ENCODE peak calls at places on chromosomes 12 and 14, in six cellular contexts. L is GM12891, W is K562, Q is HepG2, B is GM12878, D is H1. H is an unnamed sample.
A peak's percentile ranks its signal among the peaks of the same experiment; 100 is the strongest.

GRCh38 chr12:115383668-115384067 is 699.7 kb upstream of the TBX3 start:
- DNase-seq in L (no peak), W (no peak), Q (no peak), B (no peak), D (no peak), H (no peak)

GRCh38 chr14:104751539-104752337 is 1.2 kb upstream of the SIVA1 start:
- DNase-seq in L (no peak), W (peak; percentile 63), Q (no peak), B (no peak), D (no peak), H (no peak)

GRCh38 chr14:89702151-89702936 is 252.2 kb downstream of the EFCAB11 start:
- DNase-seq in L (no peak), W (no peak), Q (no peak), B (no peak), D (no peak), H (no peak)

GRCh38 chr12:42978718-42979117 is 389.2 kb upstream of the PRICKLE1 start:
- DNase-seq in L (no peak), W (no peak), Q (no peak), B (no peak), D (no peak), H (no peak)

GRCh38 chr12:51323966-51324895 is at the start of gene BIN2:
- DNase-seq in L (peak; percentile 79), W (no peak), Q (no peak), B (no peak), D (no peak), H (peak; percentile 82)

GRCh38 chr12:107131832-107132616 is 38.7 kb upstream of the CRY1 start:
- DNase-seq in L (peak; percentile 11), W (peak; percentile 64), Q (peak; percentile 49), B (no peak), D (peak; percentile 7), H (no peak)

GRCh38 chr14:104975481-104976197 is 2.5 kb downstream of the AHNAK2 start:
- DNase-seq in L (no peak), W (no peak), Q (no peak), B (no peak), D (no peak), H (no peak)

GRCh38 chr12:23756416-23756815 is 193.1 kb downstream of the SOX5 start:
- DNase-seq in L (no peak), W (no peak), Q (no peak), B (no peak), D (no peak), H (no peak)

GRCh38 chr12:96233941-96234461 is 39.8 kb downstream of the ELK3 start:
- DNase-seq in L (no peak), W (no peak), Q (no peak), B (no peak), D (no peak), H (no peak)

GRCh38 chr12:128339121-128339520 is 72.2 kb downstream of the TMEM132C start:
- DNase-seq in L (no peak), W (no peak), Q (no peak), B (no peak), D (no peak), H (no peak)

GRCh38 chr12:16828891-16829290 is 222.9 kb upstream of the LMO3 start:
- DNase-seq in L (no peak), W (no peak), Q (no peak), B (no peak), D (no peak), H (no peak)

GRCh38 chr12:58966939-58967338 is 46.6 kb upstream of the LRIG3 start:
- DNase-seq in L (no peak), W (no peak), Q (no peak), B (no peak), D (no peak), H (no peak)

GRCh38 chr12:101826766-101827368 is 3.9 kb downstream of the GNPTAB start:
- DNase-seq in L (no peak), W (peak; percentile 34), Q (no peak), B (no peak), D (no peak), H (no peak)

GRCh38 chr12:58537278-58537677 is 383.0 kb downstream of the LRIG3 start:
- DNase-seq in L (no peak), W (no peak), Q (peak; percentile 15), B (no peak), D (no peak), H (no peak)

GRCh38 chr14:105938055-105938863 is 411.9 kb downstream of the TMEM121 start:
- DNase-seq in L (no peak), W (no peak), Q (no peak), B (no peak), D (no peak), H (no peak)

GRCh38 chr14:101035466-101036225 is 132.1 kb upstream of the RTL1 start:
- DNase-seq in L (no peak), W (no peak), Q (no peak), B (no peak), D (no peak), H (no peak)

GRCh38 chr14:23359167-23359626 is 5.8 kb downstream of the EFS start:
- DNase-seq in L (no peak), W (no peak), Q (no peak), B (no peak), D (no peak), H (no peak)

GRCh38 chr12:89346741-89347324 is 5.5 kb downstream of the DUSP6 start:
- DNase-seq in L (no peak), W (no peak), Q (peak; percentile 42), B (no peak), D (no peak), H (no peak)

GRCh38 chr12:108039794-108040193 is 89.3 kb upstream of the WSCD2 start:
- DNase-seq in L (no peak), W (no peak), Q (no peak), B (no peak), D (no peak), H (no peak)

GRCh38 chr12:52611080-52611468 is 7.3 kb downstream of the KRT73 start:
- DNase-seq in L (no peak), W (no peak), Q (no peak), B (no peak), D (no peak), H (no peak)

GRCh38 chr12:116964740-116965090 is 54.0 kb downstream of the FBXW8 start:
- DNase-seq in L (no peak), W (no peak), Q (no peak), B (no peak), D (no peak), H (no peak)

GRCh38 chr12:109709401-109710278 is 4.0 kb upstream of the FAM222A start:
- DNase-seq in L (no peak), W (no peak), Q (no peak), B (no peak), D (no peak), H (no peak)

GRCh38 chr12:103093499-103094106 is 136.1 kb downstream of the ASCL1 start:
- DNase-seq in L (no peak), W (no peak), Q (no peak), B (no peak), D (no peak), H (no peak)

GRCh38 chr12:113778432-113779128 is 187.5 kb downstream of the RBM19 start:
- DNase-seq in L (no peak), W (no peak), Q (no peak), B (no peak), D (no peak), H (no peak)

GRCh38 chr14:80447396-80447795 is 236.1 kb upstream of the DIO2 start:
- DNase-seq in L (no peak), W (no peak), Q (no peak), B (no peak), D (no peak), H (no peak)

GRCh38 chr12:57235012-57235727 is 5.7 kb downstream of the SHMT2 start:
- DNase-seq in L (no peak), W (peak; percentile 81), Q (peak; percentile 63), B (no peak), D (no peak), H (no peak)

DNA sequence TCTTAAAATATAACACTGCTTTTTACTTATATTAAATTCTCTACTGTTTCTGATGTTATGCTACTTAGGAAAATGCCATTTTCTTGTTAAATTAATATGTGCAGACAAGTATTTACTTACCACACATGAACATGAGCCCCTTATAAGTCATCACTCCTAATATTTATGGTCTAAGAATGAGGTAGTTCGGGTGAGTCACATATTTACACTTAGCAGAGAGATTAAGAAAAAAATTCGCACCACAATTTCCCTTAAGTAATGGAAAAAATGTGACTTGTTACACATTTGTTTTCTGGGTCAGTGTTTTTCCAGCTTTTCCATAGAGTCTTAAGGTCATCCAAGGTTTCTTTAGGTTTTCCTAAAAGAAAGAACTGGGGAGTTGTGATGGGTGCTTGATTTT is 68.4 kb downstream of the RERG start:
- DNase-seq in L (no peak), W (no peak), Q (no peak), B (no peak), D (no peak), H (no peak)
- TF ChIP-seq TAF1 in L (no peak), W (no peak), Q (no peak), B (no peak), D (no peak), H (no peak)

GRCh38 chr14:70441641-70442040 is 10.3 kb upstream of the ADAM21 start:
- DNase-seq in L (no peak), W (no peak), Q (no peak), B (no peak), D (no peak), H (no peak)
- TF ChIP-seq POLR2AphosphoS5 in L (no peak), W (no peak), Q (no peak), B (no peak), D (no peak), H (no peak)

DNA sequence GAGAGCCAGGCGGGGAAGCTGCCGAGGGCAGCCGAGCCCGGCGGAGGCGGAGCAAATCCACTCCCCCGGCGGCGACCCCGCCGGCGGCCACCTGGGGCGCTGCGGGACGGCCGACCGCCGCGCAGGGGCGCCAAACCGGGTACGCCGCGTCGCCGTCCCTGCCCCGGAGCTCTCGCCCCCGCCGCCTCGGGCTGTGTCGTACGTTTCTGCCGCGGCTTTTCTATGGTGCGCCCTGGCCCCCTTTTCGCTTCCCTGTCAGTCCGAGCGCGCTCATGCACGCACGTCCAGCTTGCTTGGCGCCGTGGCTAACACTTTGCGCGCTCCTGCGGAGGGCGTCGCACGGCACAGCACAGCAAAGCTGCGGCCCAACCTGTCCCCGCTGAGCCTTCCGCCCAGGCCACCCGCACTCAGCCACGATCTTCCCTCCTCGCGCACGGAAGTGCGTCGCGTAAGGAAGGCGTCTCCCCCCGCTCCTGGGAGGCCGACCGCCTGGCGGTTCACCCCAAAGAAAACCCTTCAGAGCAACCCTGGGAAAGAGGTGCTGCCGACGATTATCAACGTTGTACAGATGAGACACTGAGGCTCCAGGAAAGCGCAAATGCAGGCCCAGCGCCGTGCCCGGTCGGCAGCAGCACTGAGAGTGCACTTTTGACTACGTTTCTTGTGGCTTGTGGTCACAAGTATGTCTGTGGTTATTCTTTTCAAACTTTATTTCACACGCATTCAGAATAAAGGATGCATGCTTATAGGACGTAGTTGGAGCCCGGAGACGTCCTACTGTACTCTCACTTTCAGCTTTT is at the start of gene HECTD1:
- DNase-seq in L (peak; percentile 80), W (peak; percentile 89), Q (peak; percentile 93), B (peak; percentile 67), D (peak; percentile 70), H (peak; percentile 81)
- TF ChIP-seq POLR2A in L (peak; percentile 82), W (peak; percentile 92), Q (no peak), B (peak; percentile 95), D (no peak), H (peak; percentile 88)

DNA sequence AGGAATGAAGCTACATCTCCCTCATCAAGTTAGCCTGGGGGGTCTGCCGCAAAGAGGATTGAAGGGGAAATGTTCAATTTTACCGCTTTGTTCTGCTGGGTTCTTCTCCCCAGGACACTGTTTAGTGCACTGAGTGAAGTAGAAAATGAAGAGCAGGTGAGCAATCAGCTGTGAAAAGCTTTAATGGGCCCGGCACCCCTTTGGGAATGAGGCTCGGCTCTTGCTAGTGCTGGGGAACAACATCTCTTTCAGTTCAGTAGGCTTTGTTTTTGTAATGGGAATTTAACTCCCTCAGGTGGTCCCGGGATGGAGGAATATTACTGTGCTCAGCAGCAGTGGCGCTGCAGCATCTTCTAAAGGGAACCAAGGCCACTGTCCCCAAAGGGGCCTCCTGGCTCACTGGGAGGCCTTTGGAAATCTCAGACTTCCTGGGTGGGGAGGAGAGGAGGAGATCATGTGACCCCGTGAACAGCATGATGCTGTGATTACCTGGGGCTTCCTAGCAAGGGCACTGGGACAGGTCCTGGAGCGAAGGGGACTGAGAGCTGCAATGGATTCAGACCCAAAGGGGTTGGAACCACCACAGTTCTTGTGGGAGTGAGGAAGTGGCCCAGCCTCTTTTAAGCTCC is 85.2 kb upstream of the MAX start:
- DNase-seq in L (no peak), W (no peak), Q (no peak), B (no peak), D (peak; percentile 27), H (no peak)
- TF ChIP-seq TAF1 in L (no peak), W (no peak), Q (no peak), B (no peak), D (no peak), H (no peak)